ENCODE peak calls at places on chromosomes 7 and 10, in four cellular contexts. W, Q, D and U are unnamed samples. For H3K4me1, the result is how much of the 10 kb centered on the place peaks cover.

GRCh38 chr10:80579849-80580645 is 42.3 kb downstream of the SH2D4B start:
- DNase-seq in D (no peak), Q (no peak), W (no peak), U (no peak)

GRCh38 chr10:83273035-83273434 is 866.3 kb upstream of the GHITM start:
- DNase-seq in D (no peak), Q (no peak), W (no peak), U (no peak)

GRCh38 chr10:133151528-133151927 is 8.5 kb upstream of the KNDC1 start:
- DNase-seq in W (no peak), Q (no peak), D (no peak), U (no peak)

GRCh38 chr10:102396251-102396650 is 746 bp downstream of the NFKB2 start:
- DNase-seq in Q (no peak), W (no peak), D (no peak), U (no peak)

GRCh38 chr10:32077896-32078295 is 21.7 kb upstream of the KIF5B start:
- DNase-seq in W (no peak), Q (no peak), D (peak), U (peak)

GRCh38 chr7:151769189-151769821 is 107.6 kb downstream of the PRKAG2 start:
- DNase-seq in Q (no peak), D (no peak), W (peak), U (no peak)

GRCh38 chr10:43069597-43069996 is 7.3 kb upstream of the RET start:
- DNase-seq in W (no peak), Q (no peak), D (no peak), U (no peak)

GRCh38 chr10:103554488-103555320 is 61.2 kb downstream of the NEURL1 start:
- DNase-seq in D (peak), Q (peak), W (no peak), U (peak)

GRCh38 chr7:10740805-10741204 is 232.9 kb upstream of the PHF14 start:
- DNase-seq in D (no peak), W (no peak), Q (no peak), U (no peak)

GRCh38 chr10:110411047-110411410 is 86.7 kb upstream of the DUSP5 start:
- DNase-seq in Q (no peak), W (no peak), D (peak), U (no peak)

GRCh38 chr7:84780158-84781124 is 406.4 kb downstream of the SEMA3D start:
- DNase-seq in D (no peak), Q (no peak), W (no peak), U (no peak)

GRCh38 chr10:57849726-57850357 is 417.9 kb downstream of the IPMK start:
- DNase-seq in D (no peak), Q (no peak), W (no peak), U (no peak)

GRCh38 chr7:92714767-92715166 is 121.6 kb downstream of the CDK6 start:
- DNase-seq in D (no peak), W (no peak), Q (no peak), U (no peak)

GRCh38 chr10:34236927-34237326 is 578.2 kb downstream of the PARD3 start:
- DNase-seq in D (no peak), Q (no peak), W (no peak), U (no peak)

GRCh38 chr10:63346015-63346441 is 119.7 kb downstream of the JMJD1C start:
- DNase-seq in W (no peak), D (no peak), Q (no peak), U (no peak)

GRCh38 chr7:4136501-4137110 is 545.5 kb upstream of the FOXK1 start:
- DNase-seq in D (no peak), Q (no peak), W (no peak), U (no peak)

GRCh38 chr7:91112902-91113321 is 151.3 kb upstream of the FZD1 start:
- DNase-seq in D (no peak), W (no peak), Q (no peak), U (no peak)

GRCh38 chr10:18737841-18738240 is 78.6 kb downstream of the ARL5B start:
- DNase-seq in Q (no peak), D (no peak), W (no peak), U (no peak)

GRCh38 chr10:97407211-97407951 is 6.2 kb upstream of the RRP12 start:
- DNase-seq in D (peak), Q (peak), W (peak), U (no peak)

GRCh38 chr7:66957595-66958290 is 36.7 kb downstream of the TMEM248 start:
- DNase-seq in D (no peak), W (no peak), Q (no peak), U (no peak)

GRCh38 chr10:18145652-18146051 is 5.4 kb downstream of the CACNB2 start:
- DNase-seq in Q (no peak), D (no peak), W (no peak), U (no peak)

GRCh38 chr7:47444376-47445098 is 137.4 kb downstream of the TNS3 start:
- DNase-seq in W (no peak), Q (no peak), D (no peak), U (no peak)

GRCh38 chr10:133165556-133166503 is 5.8 kb downstream of the KNDC1 start:
- DNase-seq in Q (no peak), W (no peak), D (peak), U (peak)

GRCh38 chr7:104179178-104179577 is 28.6 kb downstream of the ORC5 start:
- DNase-seq in D (no peak), Q (no peak), W (no peak), U (no peak)

GRCh38 chr7:129793506-129794310 is 159.1 kb downstream of the UBE2H start:
- DNase-seq in W (no peak), Q (no peak), D (no peak), U (no peak)

GRCh38 chr7:149496642-149497391 is 792 bp downstream of the ZNF746 start:
- DNase-seq in D (peak), W (peak), Q (peak), U (peak)

GRCh38 chr10:76192694-76193304 is 761.4 kb downstream of the LRMDA start:
- DNase-seq in Q (no peak), D (no peak), W (no peak), U (no peak)

GRCh38 chr7:35630573-35630972 is 64.4 kb downstream of the HERPUD2 start:
- DNase-seq in D (no peak), Q (no peak), W (no peak), U (no peak)

GRCh38 chr10:12717981-12718707 is 283.4 kb downstream of the CCDC3 start:
- DNase-seq in Q (no peak), W (no peak), D (no peak), U (no peak)
- H3K4me1 ChIP-seq in Q (under half), W (under half), D (under half), U (under half)

GRCh38 chr10:5685764-5686240 is 1.2 kb downstream of the TASOR2 start:
- DNase-seq in W (no peak), Q (no peak), D (no peak), U (no peak)
- H3K27ac ChIP-seq in W (peak), Q (peak), D (peak), U (peak)

GRCh38 chr10:11238893-11239292 is 221.2 kb downstream of the CELF2 start:
- DNase-seq in D (no peak), W (no peak), Q (no peak), U (no peak)
- H3K4me1 ChIP-seq in D (under half), W (half or more), Q (half or more), U (under half)

GRCh38 chr7:139735912-139736595 is 41.7 kb downstream of the HIPK2 start:
- DNase-seq in W (no peak), Q (no peak), D (no peak), U (no peak)
- H3K27ac ChIP-seq in W (no peak), Q (peak), D (peak), U (peak)

DNA sequence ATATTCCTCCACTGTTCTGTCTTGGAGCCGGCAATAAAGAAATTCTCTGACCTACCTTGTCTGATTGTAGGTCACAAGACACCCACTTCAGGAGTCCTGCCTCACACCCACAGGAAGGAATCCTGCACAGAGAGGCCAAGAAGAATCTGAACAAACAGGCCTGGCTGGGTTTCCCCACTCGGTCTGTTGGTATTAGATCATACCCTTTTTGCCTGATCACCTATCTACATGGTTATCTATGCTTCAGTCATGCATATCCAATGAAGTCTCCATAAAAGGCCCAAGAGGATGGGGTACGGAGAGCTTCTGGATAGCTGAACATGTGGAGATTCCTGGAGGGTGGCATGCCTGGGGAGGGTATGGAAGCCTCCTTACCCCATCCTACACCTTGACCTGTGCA is 12.3 kb downstream of the OGDH start:
- DNase-seq in Q (no peak), W (no peak), D (no peak), U (no peak)
- H3K4me1 ChIP-seq in Q (half or more), W (under half), D (under half), U (half or more)